ENCODE peak calls at places on chromosomes 16 and 17, in seven cellular contexts. One of them, this sample, is unnamed.

GRCh38 chr17:48025040-48025903 is 12.3 kb downstream of the COPZ2 start:
- DNase-seq in foreskin keratinocyte: peak; percentile 86
- DNase-seq in GM13977: peak; percentile 96
- DNase-seq in mesothelial cell of epicardium: peak; percentile 94
- DNase-seq in lower leg skin: peak; percentile 97
- DNase-seq in IMR-90: peak; percentile 96
- DNase-seq in heart left ventricle: peak; percentile 97
- DNase-seq in this sample: peak; percentile 91

GRCh38 chr16:85780281-85780680 is 19.1 kb downstream of the EMC8 start:
- DNase-seq in foreskin keratinocyte: no peak
- DNase-seq in GM13977: no peak
- DNase-seq in mesothelial cell of epicardium: no peak
- DNase-seq in lower leg skin: no peak
- DNase-seq in IMR-90: no peak
- DNase-seq in heart left ventricle: no peak
- DNase-seq in this sample: no peak

GRCh38 chr17:8753136-8753975 is 5.0 kb downstream of the SPDYE4 start:
- DNase-seq in foreskin keratinocyte: no peak
- DNase-seq in GM13977: no peak
- DNase-seq in mesothelial cell of epicardium: no peak
- DNase-seq in lower leg skin: no peak
- DNase-seq in IMR-90: no peak
- DNase-seq in heart left ventricle: no peak
- DNase-seq in this sample: no peak

GRCh38 chr17:68238488-68238887 is 9.4 kb upstream of the AMZ2 start:
- DNase-seq in foreskin keratinocyte: no peak
- DNase-seq in GM13977: no peak
- DNase-seq in mesothelial cell of epicardium: no peak
- DNase-seq in lower leg skin: no peak
- DNase-seq in IMR-90: no peak
- DNase-seq in heart left ventricle: no peak
- DNase-seq in this sample: no peak

GRCh38 chr17:66951605-66951953 is 12.9 kb upstream of the CACNG4 start:
- DNase-seq in foreskin keratinocyte: no peak
- DNase-seq in GM13977: no peak
- DNase-seq in mesothelial cell of epicardium: no peak
- DNase-seq in lower leg skin: no peak
- DNase-seq in IMR-90: no peak
- DNase-seq in heart left ventricle: no peak
- DNase-seq in this sample: no peak

GRCh38 chr16:31876955-31877828 is 3.6 kb downstream of the ZNF267 start:
- DNase-seq in foreskin keratinocyte: peak; percentile 92
- DNase-seq in GM13977: peak; percentile 69
- DNase-seq in mesothelial cell of epicardium: no peak
- DNase-seq in lower leg skin: no peak
- DNase-seq in IMR-90: peak; percentile 96
- DNase-seq in heart left ventricle: no peak
- DNase-seq in this sample: no peak

GRCh38 chr16:70396209-70396904 is 42.5 kb downstream of the ST3GAL2 start:
- DNase-seq in foreskin keratinocyte: no peak
- DNase-seq in GM13977: no peak
- DNase-seq in mesothelial cell of epicardium: no peak
- DNase-seq in lower leg skin: no peak
- DNase-seq in IMR-90: peak; percentile 42
- DNase-seq in heart left ventricle: no peak
- DNase-seq in this sample: no peak

GRCh38 chr17:17835415-17836249 is 1.2 kb downstream of the SREBF1 start:
- DNase-seq in foreskin keratinocyte: no peak
- DNase-seq in GM13977: no peak
- DNase-seq in mesothelial cell of epicardium: no peak
- DNase-seq in lower leg skin: no peak
- DNase-seq in IMR-90: no peak
- DNase-seq in heart left ventricle: no peak
- DNase-seq in this sample: no peak

GRCh38 chr17:79026345-79027273 is 2.6 kb downstream of the C1QTNF1 start:
- DNase-seq in foreskin keratinocyte: peak; percentile 81
- DNase-seq in GM13977: no peak
- DNase-seq in mesothelial cell of epicardium: no peak
- DNase-seq in lower leg skin: no peak
- DNase-seq in IMR-90: peak; percentile 68
- DNase-seq in heart left ventricle: no peak
- DNase-seq in this sample: no peak

GRCh38 chr17:44353656-44354331 is 8.7 kb downstream of the GRN start:
- DNase-seq in foreskin keratinocyte: no peak
- DNase-seq in GM13977: peak; percentile 65
- DNase-seq in mesothelial cell of epicardium: no peak
- DNase-seq in lower leg skin: no peak
- DNase-seq in IMR-90: no peak
- DNase-seq in heart left ventricle: no peak
- DNase-seq in this sample: no peak

GRCh38 chr16:73610160-73610559 is 562.2 kb upstream of the ZFHX3 start:
- DNase-seq in foreskin keratinocyte: no peak
- DNase-seq in GM13977: no peak
- DNase-seq in mesothelial cell of epicardium: no peak
- DNase-seq in lower leg skin: no peak
- DNase-seq in IMR-90: no peak
- DNase-seq in heart left ventricle: no peak
- DNase-seq in this sample: no peak

GRCh38 chr17:37221865-37222264 is 153.9 kb upstream of the C17orf78 start:
- DNase-seq in foreskin keratinocyte: no peak
- DNase-seq in GM13977: no peak
- DNase-seq in mesothelial cell of epicardium: no peak
- DNase-seq in lower leg skin: no peak
- DNase-seq in IMR-90: no peak
- DNase-seq in heart left ventricle: no peak
- DNase-seq in this sample: no peak
- TF ChIP-seq CTCF in foreskin keratinocyte: no peak
- TF ChIP-seq CTCF in GM13977: no peak
- TF ChIP-seq CTCF in mesothelial cell of epicardium: no peak
- TF ChIP-seq CTCF in lower leg skin: no peak
- TF ChIP-seq CTCF in IMR-90: peak; percentile 21
- TF ChIP-seq CTCF in heart left ventricle: no peak
- TF ChIP-seq CTCF in this sample: no peak

GRCh38 chr17:76565728-76566612 is 19.7 kb downstream of the ST6GALNAC2 start:
- DNase-seq in foreskin keratinocyte: no peak
- DNase-seq in GM13977: no peak
- DNase-seq in mesothelial cell of epicardium: no peak
- DNase-seq in lower leg skin: no peak
- DNase-seq in IMR-90: no peak
- DNase-seq in heart left ventricle: no peak
- DNase-seq in this sample: no peak
- TF ChIP-seq CTCF in foreskin keratinocyte: peak; percentile 23
- TF ChIP-seq CTCF in GM13977: no peak
- TF ChIP-seq CTCF in mesothelial cell of epicardium: no peak
- TF ChIP-seq CTCF in lower leg skin: no peak
- TF ChIP-seq CTCF in IMR-90: no peak
- TF ChIP-seq CTCF in heart left ventricle: no peak
- TF ChIP-seq CTCF in this sample: no peak

GRCh38 chr17:49819118-49819517 is 28.8 kb downstream of the TAC4 start:
- DNase-seq in foreskin keratinocyte: no peak
- DNase-seq in GM13977: no peak
- DNase-seq in mesothelial cell of epicardium: no peak
- DNase-seq in lower leg skin: no peak
- DNase-seq in IMR-90: no peak
- DNase-seq in heart left ventricle: no peak
- DNase-seq in this sample: no peak

GRCh38 chr17:49819651-49820050 is 28.2 kb downstream of the TAC4 start:
- DNase-seq in foreskin keratinocyte: no peak
- DNase-seq in GM13977: no peak
- DNase-seq in mesothelial cell of epicardium: no peak
- DNase-seq in lower leg skin: no peak
- DNase-seq in IMR-90: no peak
- DNase-seq in heart left ventricle: no peak
- DNase-seq in this sample: no peak

GRCh38 chr17:49815761-49816281 is 27.3 kb downstream of the KAT7 start:
- DNase-seq in foreskin keratinocyte: no peak
- DNase-seq in GM13977: no peak
- DNase-seq in mesothelial cell of epicardium: no peak
- DNase-seq in lower leg skin: no peak
- DNase-seq in IMR-90: no peak
- DNase-seq in heart left ventricle: no peak
- DNase-seq in this sample: no peak

GRCh38 chr17:49820773-49821172 is 27.1 kb downstream of the TAC4 start:
- DNase-seq in foreskin keratinocyte: no peak
- DNase-seq in GM13977: no peak
- DNase-seq in mesothelial cell of epicardium: no peak
- DNase-seq in lower leg skin: no peak
- DNase-seq in IMR-90: no peak
- DNase-seq in heart left ventricle: no peak
- DNase-seq in this sample: no peak

DNA sequence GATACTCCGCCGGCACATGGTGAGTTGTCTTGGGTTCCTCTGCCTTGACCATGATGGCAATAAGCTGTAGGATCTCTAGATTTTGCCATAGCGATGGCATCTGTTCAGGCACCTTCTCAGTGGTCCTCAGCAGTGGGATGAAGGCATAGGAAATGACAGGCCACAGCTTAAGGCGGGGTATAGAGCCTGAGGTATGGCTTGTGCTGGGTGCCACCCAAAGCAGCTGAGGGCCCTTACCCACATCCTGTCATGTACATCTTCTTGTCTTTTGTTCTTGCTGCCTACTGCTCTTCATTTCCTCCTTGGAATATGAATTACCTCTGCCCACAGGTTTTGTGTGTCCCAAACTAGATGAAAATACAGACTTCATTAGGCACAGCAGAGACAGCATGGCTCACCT is 29.5 kb downstream of the KAT7 start:
- DNase-seq in foreskin keratinocyte: no peak
- DNase-seq in GM13977: no peak
- DNase-seq in mesothelial cell of epicardium: no peak
- DNase-seq in lower leg skin: no peak
- DNase-seq in IMR-90: no peak
- DNase-seq in heart left ventricle: no peak
- DNase-seq in this sample: no peak
- TF ChIP-seq CTCF in foreskin keratinocyte: no peak
- TF ChIP-seq CTCF in GM13977: no peak
- TF ChIP-seq CTCF in mesothelial cell of epicardium: no peak
- TF ChIP-seq CTCF in lower leg skin: no peak
- TF ChIP-seq CTCF in IMR-90: no peak
- TF ChIP-seq CTCF in heart left ventricle: no peak
- TF ChIP-seq CTCF in this sample: no peak

GRCh38 chr16:88498576-88499208 is 45.6 kb downstream of the ZFPM1 start:
- DNase-seq in foreskin keratinocyte: no peak
- DNase-seq in GM13977: no peak
- DNase-seq in mesothelial cell of epicardium: no peak
- DNase-seq in lower leg skin: no peak
- DNase-seq in IMR-90: no peak
- DNase-seq in heart left ventricle: no peak
- DNase-seq in this sample: no peak

GRCh38 chr16:88497561-88498420 is 44.7 kb downstream of the ZFPM1 start:
- DNase-seq in foreskin keratinocyte: no peak
- DNase-seq in GM13977: no peak
- DNase-seq in mesothelial cell of epicardium: peak; percentile 48
- DNase-seq in lower leg skin: no peak
- DNase-seq in IMR-90: peak; percentile 21
- DNase-seq in heart left ventricle: no peak
- DNase-seq in this sample: no peak

GRCh38 chr16:88493879-88494278 is 40.8 kb downstream of the ZFPM1 start:
- DNase-seq in foreskin keratinocyte: no peak
- DNase-seq in GM13977: no peak
- DNase-seq in mesothelial cell of epicardium: no peak
- DNase-seq in lower leg skin: no peak
- DNase-seq in IMR-90: no peak
- DNase-seq in heart left ventricle: no peak
- DNase-seq in this sample: no peak

GRCh38 chr16:88494335-88495154 is 41.5 kb downstream of the ZFPM1 start:
- DNase-seq in foreskin keratinocyte: no peak
- DNase-seq in GM13977: no peak
- DNase-seq in mesothelial cell of epicardium: no peak
- DNase-seq in lower leg skin: no peak
- DNase-seq in IMR-90: no peak
- DNase-seq in heart left ventricle: no peak
- DNase-seq in this sample: no peak

DNA sequence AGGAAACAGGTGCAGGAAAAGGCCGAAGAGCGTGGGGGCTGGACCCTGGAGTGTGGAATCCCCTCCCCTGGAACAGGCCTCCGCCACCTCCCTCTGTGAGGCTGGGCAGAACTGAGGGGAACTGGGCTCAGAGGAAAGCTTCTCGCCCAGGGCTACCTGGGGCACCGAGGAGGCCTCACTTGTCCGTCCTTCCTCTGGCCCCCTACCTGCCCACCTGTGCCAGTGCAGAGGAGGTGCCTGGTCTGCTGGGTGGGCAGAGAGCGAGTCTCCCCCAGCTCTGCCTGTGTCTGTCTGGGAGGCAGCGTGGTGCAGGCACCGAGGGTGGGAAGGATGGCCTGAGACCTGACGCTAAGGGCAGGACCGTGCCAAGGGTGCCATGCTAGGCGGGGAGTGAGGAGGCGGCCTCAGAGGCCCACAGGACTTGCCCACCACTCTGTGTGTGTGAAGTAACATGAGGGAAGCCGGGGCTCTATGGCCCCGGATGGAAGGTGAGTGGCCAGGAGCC is 42.2 kb downstream of the ZFPM1 start:
- DNase-seq in foreskin keratinocyte: no peak
- DNase-seq in GM13977: no peak
- DNase-seq in mesothelial cell of epicardium: no peak
- DNase-seq in lower leg skin: no peak
- DNase-seq in IMR-90: no peak
- DNase-seq in heart left ventricle: no peak
- DNase-seq in this sample: no peak
- TF ChIP-seq CTCF in foreskin keratinocyte: no peak
- TF ChIP-seq CTCF in GM13977: no peak
- TF ChIP-seq CTCF in mesothelial cell of epicardium: no peak
- TF ChIP-seq CTCF in lower leg skin: no peak
- TF ChIP-seq CTCF in IMR-90: no peak
- TF ChIP-seq CTCF in heart left ventricle: no peak
- TF ChIP-seq CTCF in this sample: no peak

GRCh38 chr16:60989592-60989991 is 1046.6 kb downstream of the CDH8 start:
- DNase-seq in foreskin keratinocyte: no peak
- DNase-seq in GM13977: no peak
- DNase-seq in mesothelial cell of epicardium: no peak
- DNase-seq in lower leg skin: no peak
- DNase-seq in IMR-90: no peak
- DNase-seq in heart left ventricle: no peak
- DNase-seq in this sample: no peak

DNA sequence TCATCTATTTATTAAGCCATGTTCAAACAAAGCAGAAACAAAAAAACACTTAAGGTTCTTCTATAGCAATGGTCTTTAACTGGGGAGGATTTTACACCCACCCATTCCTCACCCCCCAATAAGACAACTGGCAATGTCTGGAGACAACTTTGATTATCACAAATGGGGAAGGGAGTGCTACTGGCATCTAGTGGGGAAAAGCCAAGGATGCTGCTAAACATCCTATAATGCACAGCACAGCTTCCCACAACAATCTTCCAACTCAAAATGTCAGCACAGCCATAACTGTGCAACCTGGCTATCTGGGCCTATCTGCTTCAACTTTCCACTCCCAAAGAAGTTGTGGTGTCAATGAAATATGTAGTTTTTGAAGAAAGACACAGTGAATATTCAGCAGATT is 1044.4 kb downstream of the CDH8 start:
- DNase-seq in foreskin keratinocyte: no peak
- DNase-seq in GM13977: no peak
- DNase-seq in mesothelial cell of epicardium: no peak
- DNase-seq in lower leg skin: no peak
- DNase-seq in IMR-90: no peak
- DNase-seq in heart left ventricle: no peak
- DNase-seq in this sample: no peak
- TF ChIP-seq CTCF in foreskin keratinocyte: no peak
- TF ChIP-seq CTCF in GM13977: no peak
- TF ChIP-seq CTCF in mesothelial cell of epicardium: no peak
- TF ChIP-seq CTCF in lower leg skin: no peak
- TF ChIP-seq CTCF in IMR-90: no peak
- TF ChIP-seq CTCF in heart left ventricle: no peak
- TF ChIP-seq CTCF in this sample: no peak